ENCODE peak calls at places on chromosome 3, in ten cellular contexts. J is HFFc6, O is hypothalamus, C is C1 segment of cervical spinal cord, T is M059J, B is neural crest cell, G is GM12891, W is activated B cell treated with CpG ODN at 0.5 μM for 24 hours, A is hepatic stellate cell, V is fibroblast of lung. S is an unnamed sample.

GRCh38 chr3:130728037-130728436 is 18.6 kb downstream of the PIK3R4 start:
- DNase-seq in J (no peak), O (no peak), C (no peak), T (no peak), B (no peak), G (no peak), W (no peak), A (no peak), V (no peak), S (no peak)

GRCh38 chr3:157027861-157028745 is 131.8 kb downstream of the CCNL1 start:
- DNase-seq in J (no peak), O (no peak), C (no peak), T (peak), B (no peak), G (no peak), W (no peak), A (peak), V (peak), S (no peak)

GRCh38 chr3:116064646-116065045 is 380.6 kb downstream of the LSAMP start:
- DNase-seq in J (no peak), O (no peak), C (no peak), T (peak), B (no peak), G (no peak), W (no peak), A (no peak), V (peak), S (no peak)

GRCh38 chr3:177498037-177498857 is 301.0 kb upstream of the TBL1XR1 start:
- DNase-seq in J (no peak), O (no peak), C (no peak), T (peak), B (no peak), G (no peak), W (no peak), A (no peak), V (peak), S (peak)

GRCh38 chr3:177596248-177596821 is 399.1 kb upstream of the TBL1XR1 start:
- DNase-seq in J (peak), O (no peak), C (no peak), T (peak), B (no peak), G (no peak), W (no peak), A (no peak), V (peak), S (no peak)

GRCh38 chr3:31312400-31312799 is 220.3 kb upstream of the STT3B start:
- DNase-seq in J (no peak), O (no peak), C (no peak), T (no peak), B (no peak), G (no peak), W (no peak), A (no peak), V (no peak), S (no peak)

GRCh38 chr3:9746330-9746729 is 3.4 kb upstream of the OGG1 start:
- DNase-seq in J (peak), O (no peak), C (no peak), T (peak), B (no peak), G (no peak), W (no peak), A (peak), V (peak), S (no peak)

GRCh38 chr3:137852511-137852910 is 88.4 kb downstream of the SOX14 start:
- DNase-seq in J (no peak), O (no peak), C (no peak), T (no peak), B (peak), G (no peak), W (no peak), A (no peak), V (no peak), S (no peak)

GRCh38 chr3:118683636-118684035 is 351.0 kb downstream of the IGSF11 start:
- DNase-seq in J (no peak), O (no peak), C (no peak), T (no peak), B (no peak), G (no peak), W (no peak), A (no peak), V (no peak), S (no peak)

GRCh38 chr3:175731543-175731942 is 872.4 kb downstream of the NAALADL2 start:
- DNase-seq in J (no peak), O (no peak), C (no peak), T (no peak), B (no peak), G (no peak), W (no peak), A (no peak), V (no peak), S (no peak)

GRCh38 chr3:37458162-37458895 is 283.9 kb upstream of the LRRFIP2 start:
- DNase-seq in J (no peak), O (no peak), C (no peak), T (no peak), B (no peak), G (no peak), W (no peak), A (no peak), V (no peak), S (no peak)

GRCh38 chr3:138399766-138400165 is 34.6 kb upstream of the ESYT3 start:
- DNase-seq in J (no peak), O (no peak), C (no peak), T (no peak), B (no peak), G (no peak), W (no peak), A (no peak), V (no peak), S (no peak)

GRCh38 chr3:43892061-43892460 is 201.3 kb downstream of the ABHD5 start:
- DNase-seq in J (no peak), O (no peak), C (no peak), T (no peak), B (no peak), G (no peak), W (no peak), A (no peak), V (no peak), S (no peak)

GRCh38 chr3:190229632-190230424 is 92.4 kb downstream of the CLDN1 start:
- DNase-seq in J (peak), O (no peak), C (no peak), T (peak), B (no peak), G (no peak), W (no peak), A (no peak), V (peak), S (no peak)